ENCODE peak calls at places on chromosome 11, in ten cellular contexts. O is stimulated activated CD4-positive, alpha-beta T cell treated with anti-CD3 and anti-CD28 coated beads, Interleukin-4, amount 100 ng/mL, for 1 hour; V is NCI-H2081; U is SW480; R is aorta; H is mesendoderm; L is globus pallidus; M is posterior vena cava; G is caudate nucleus; X is NCI-H1436. B is an unnamed sample.

GRCh38 chr11:61113209-61113608 is 10.9 kb downstream of the CD5 start:
- DNase-seq in V (no peak), U (no peak), L (no peak), O (no peak), X (no peak), G (no peak), M (peak), R (no peak), H (no peak), B (no peak)

GRCh38 chr11:84316866-84317560 is 1030.8 kb upstream of the CCDC90B start:
- DNase-seq in L (peak), H (peak), G (peak), V (no peak), R (no peak), M (no peak), U (no peak), O (no peak), X (no peak), B (no peak)

GRCh38 chr11:76773921-76774361 is 9.2 kb upstream of the TSKU start:
- DNase-seq in G (no peak), M (no peak), R (no peak), O (no peak), H (peak), V (no peak), U (no peak), X (no peak), L (no peak), B (no peak)

GRCh38 chr11:27965559-27965958 is 142.4 kb downstream of the KIF18A start:
- DNase-seq in V (no peak), H (peak), G (no peak), X (no peak), O (no peak), U (no peak), R (no peak), L (no peak), M (no peak), B (no peak)

GRCh38 chr11:65274734-65275682 is 13.2 kb downstream of the POLA2 start:
- DNase-seq in G (peak), R (no peak), L (peak), H (peak), X (peak), O (peak), M (no peak), U (peak), V (peak), B (peak)

GRCh38 chr11:3052109-3052479 is 5.1 kb downstream of the CARS1 start:
- DNase-seq in O (no peak), U (no peak), R (peak), X (peak), H (no peak), L (no peak), M (no peak), V (no peak), G (no peak), B (no peak)

GRCh38 chr11:130216591-130217132 is 57.1 kb downstream of the ST14 start:
- DNase-seq in V (no peak), O (no peak), G (no peak), H (no peak), M (peak), X (no peak), U (no peak), R (no peak), L (no peak), B (no peak)

GRCh38 chr11:131591051-131591461 is 220.6 kb downstream of the NTM start:
- DNase-seq in U (no peak), M (no peak), L (no peak), H (peak), O (no peak), X (no peak), G (no peak), V (no peak), R (no peak), B (no peak)

B was measured in DND-41.